ENCODE peak calls at places on chromosomes 11 and 22, in ten cellular contexts. One of them, this sample, is unnamed.

GRCh38 chr11:124394408-124394807 is 4.4 kb downstream of the OR8B3 start:
- DNase-seq in islet precursor cell: no peak
- DNase-seq in stomach: no peak
- DNase-seq in neural crest cell: no peak
- DNase-seq in stimulated activated CD4-positive, alpha-beta T cell treated with anti-CD3 and anti-CD28 coated beads, TNF-alpha, amount 100 ng/mL, for 24 hours: no peak
- DNase-seq in Kasumi-1: no peak
- DNase-seq in HFF-Myc: no peak
- DNase-seq in COR-L47: no peak
- DNase-seq in WTC11: no peak
- DNase-seq in AG09309: no peak
- DNase-seq in this sample: no peak

GRCh38 chr11:95076416-95076815 is 9.7 kb downstream of the SRSF8 start:
- DNase-seq in islet precursor cell: no peak
- DNase-seq in stomach: peak
- DNase-seq in neural crest cell: no peak
- DNase-seq in stimulated activated CD4-positive, alpha-beta T cell treated with anti-CD3 and anti-CD28 coated beads, TNF-alpha, amount 100 ng/mL, for 24 hours: no peak
- DNase-seq in Kasumi-1: peak
- DNase-seq in HFF-Myc: no peak
- DNase-seq in COR-L47: no peak
- DNase-seq in WTC11: no peak
- DNase-seq in AG09309: no peak
- DNase-seq in this sample: peak

GRCh38 chr22:18057568-18058209 is 20.1 kb upstream of the PEX26 start:
- DNase-seq in islet precursor cell: peak
- DNase-seq in stomach: peak
- DNase-seq in neural crest cell: no peak
- DNase-seq in stimulated activated CD4-positive, alpha-beta T cell treated with anti-CD3 and anti-CD28 coated beads, TNF-alpha, amount 100 ng/mL, for 24 hours: no peak
- DNase-seq in Kasumi-1: peak
- DNase-seq in HFF-Myc: peak
- DNase-seq in COR-L47: no peak
- DNase-seq in WTC11: no peak
- DNase-seq in AG09309: peak
- DNase-seq in this sample: no peak

GRCh38 chr11:13105237-13105844 is 96.2 kb downstream of the RASSF10 start:
- DNase-seq in islet precursor cell: no peak
- DNase-seq in stomach: peak
- DNase-seq in neural crest cell: no peak
- DNase-seq in stimulated activated CD4-positive, alpha-beta T cell treated with anti-CD3 and anti-CD28 coated beads, TNF-alpha, amount 100 ng/mL, for 24 hours: no peak
- DNase-seq in Kasumi-1: peak
- DNase-seq in HFF-Myc: no peak
- DNase-seq in COR-L47: peak
- DNase-seq in WTC11: no peak
- DNase-seq in AG09309: no peak
- DNase-seq in this sample: no peak

GRCh38 chr11:67615455-67616430 is 9.0 kb downstream of the NDUFV1 start:
- DNase-seq in islet precursor cell: peak
- DNase-seq in stomach: peak
- DNase-seq in neural crest cell: peak
- DNase-seq in stimulated activated CD4-positive, alpha-beta T cell treated with anti-CD3 and anti-CD28 coated beads, TNF-alpha, amount 100 ng/mL, for 24 hours: no peak
- DNase-seq in Kasumi-1: peak
- DNase-seq in HFF-Myc: no peak
- DNase-seq in COR-L47: no peak
- DNase-seq in WTC11: peak
- DNase-seq in AG09309: no peak
- DNase-seq in this sample: peak

GRCh38 chr11:67312187-67313021 is 9.1 kb downstream of the SSH3 start:
- DNase-seq in islet precursor cell: no peak
- DNase-seq in stomach: peak
- DNase-seq in neural crest cell: no peak
- DNase-seq in stimulated activated CD4-positive, alpha-beta T cell treated with anti-CD3 and anti-CD28 coated beads, TNF-alpha, amount 100 ng/mL, for 24 hours: no peak
- DNase-seq in Kasumi-1: no peak
- DNase-seq in HFF-Myc: no peak
- DNase-seq in COR-L47: no peak
- DNase-seq in WTC11: no peak
- DNase-seq in AG09309: no peak
- DNase-seq in this sample: no peak

GRCh38 chr11:77471520-77472234 is 2.2 kb downstream of the PAK1 start:
- DNase-seq in islet precursor cell: peak
- DNase-seq in stomach: peak
- DNase-seq in neural crest cell: peak
- DNase-seq in stimulated activated CD4-positive, alpha-beta T cell treated with anti-CD3 and anti-CD28 coated beads, TNF-alpha, amount 100 ng/mL, for 24 hours: no peak
- DNase-seq in Kasumi-1: peak
- DNase-seq in HFF-Myc: no peak
- DNase-seq in COR-L47: peak
- DNase-seq in WTC11: peak
- DNase-seq in AG09309: no peak
- DNase-seq in this sample: no peak

GRCh38 chr22:19775496-19776325 is 15.1 kb downstream of the TBX1 start:
- DNase-seq in islet precursor cell: no peak
- DNase-seq in stomach: no peak
- DNase-seq in neural crest cell: no peak
- DNase-seq in stimulated activated CD4-positive, alpha-beta T cell treated with anti-CD3 and anti-CD28 coated beads, TNF-alpha, amount 100 ng/mL, for 24 hours: no peak
- DNase-seq in Kasumi-1: no peak
- DNase-seq in HFF-Myc: no peak
- DNase-seq in COR-L47: no peak
- DNase-seq in WTC11: peak
- DNase-seq in AG09309: no peak
- DNase-seq in this sample: no peak

GRCh38 chr22:45397806-45398205 is 15.6 kb downstream of the SMC1B start:
- DNase-seq in islet precursor cell: peak
- DNase-seq in stomach: no peak
- DNase-seq in neural crest cell: no peak
- DNase-seq in stimulated activated CD4-positive, alpha-beta T cell treated with anti-CD3 and anti-CD28 coated beads, TNF-alpha, amount 100 ng/mL, for 24 hours: no peak
- DNase-seq in Kasumi-1: no peak
- DNase-seq in HFF-Myc: no peak
- DNase-seq in COR-L47: no peak
- DNase-seq in WTC11: no peak
- DNase-seq in AG09309: no peak
- DNase-seq in this sample: no peak

GRCh38 chr11:103907548-103908455 is 128.6 kb upstream of the DDI1 start:
- DNase-seq in islet precursor cell: no peak
- DNase-seq in stomach: no peak
- DNase-seq in neural crest cell: no peak
- DNase-seq in stimulated activated CD4-positive, alpha-beta T cell treated with anti-CD3 and anti-CD28 coated beads, TNF-alpha, amount 100 ng/mL, for 24 hours: no peak
- DNase-seq in Kasumi-1: peak
- DNase-seq in HFF-Myc: no peak
- DNase-seq in COR-L47: no peak
- DNase-seq in WTC11: no peak
- DNase-seq in AG09309: no peak
- DNase-seq in this sample: no peak

GRCh38 chr11:36689442-36689841 is 91.4 kb upstream of the RAG2 start:
- DNase-seq in islet precursor cell: no peak
- DNase-seq in stomach: no peak
- DNase-seq in neural crest cell: no peak
- DNase-seq in stimulated activated CD4-positive, alpha-beta T cell treated with anti-CD3 and anti-CD28 coated beads, TNF-alpha, amount 100 ng/mL, for 24 hours: no peak
- DNase-seq in Kasumi-1: no peak
- DNase-seq in HFF-Myc: no peak
- DNase-seq in COR-L47: no peak
- DNase-seq in WTC11: no peak
- DNase-seq in AG09309: no peak
- DNase-seq in this sample: no peak

GRCh38 chr11:488062-488461 is 19.0 kb downstream of the RNH1 start:
- DNase-seq in islet precursor cell: no peak
- DNase-seq in stomach: no peak
- DNase-seq in neural crest cell: no peak
- DNase-seq in stimulated activated CD4-positive, alpha-beta T cell treated with anti-CD3 and anti-CD28 coated beads, TNF-alpha, amount 100 ng/mL, for 24 hours: no peak
- DNase-seq in Kasumi-1: no peak
- DNase-seq in HFF-Myc: no peak
- DNase-seq in COR-L47: no peak
- DNase-seq in WTC11: no peak
- DNase-seq in AG09309: no peak
- DNase-seq in this sample: peak